ENCODE peak calls at places on chromosome 20, in five cellular contexts. T, R, V, A and W are unnamed samples.

GRCh38 chr20:49586967-49587587 is 19.1 kb upstream of the PTGIS start:
- DNase-seq in T (no peak), R (no peak), V (no peak), A (no peak), W (no peak)

GRCh38 chr20:11296951-11297350 is 620.7 kb upstream of the BTBD3 start:
- DNase-seq in T (no peak), R (no peak), V (no peak), A (no peak), W (no peak)

GRCh38 chr20:25248501-25249172 is 752 bp downstream of the PYGB start:
- DNase-seq in T (no peak), R (peak; percentile 60), V (no peak), A (peak; percentile 74), W (peak; percentile 6)

GRCh38 chr20:20399705-20400104 is 31.8 kb downstream of the INSM1 start:
- DNase-seq in T (no peak), R (no peak), V (no peak), A (no peak), W (no peak)

GRCh38 chr20:46840054-46840729 is 54.5 kb upstream of the EYA2 start:
- DNase-seq in T (no peak), R (no peak), V (no peak), A (no peak), W (no peak)

GRCh38 chr20:15930324-15931305 is 642.6 kb downstream of the KIF16B start:
- DNase-seq in T (no peak), R (peak; percentile 25), V (no peak), A (no peak), W (no peak)

GRCh38 chr20:12978613-12979495 is 29.9 kb upstream of the SPTLC3 start:
- DNase-seq in T (no peak), R (no peak), V (no peak), A (no peak), W (no peak)

GRCh38 chr20:41533537-41534136 is 84.5 kb downstream of the CHD6 start:
- DNase-seq in T (no peak), R (no peak), V (no peak), A (no peak), W (no peak)

GRCh38 chr20:45545754-45546453 is 1.3 kb downstream of the EPPIN start:
- DNase-seq in T (peak; percentile 21), R (peak; percentile 23), V (no peak), A (no peak), W (no peak)

GRCh38 chr20:7505835-7506221 is 434.4 kb downstream of the HAO1 start:
- DNase-seq in T (no peak), R (peak; percentile 7), V (no peak), A (no peak), W (no peak)

GRCh38 chr20:24146231-24146634 is 157.7 kb upstream of the GGTLC1 start:
- DNase-seq in T (no peak), R (no peak), V (no peak), A (no peak), W (no peak)

GRCh38 chr20:1005452-1006027 is 3.4 kb upstream of the RSPO4 start:
- DNase-seq in T (peak; percentile 63), R (no peak), V (no peak), A (no peak), W (no peak)

GRCh38 chr20:44969320-44969879 is 3.1 kb downstream of the STK4 start:
- DNase-seq in T (no peak), R (no peak), V (no peak), A (no peak), W (peak; percentile 42)

GRCh38 chr20:1623501-1624250 is 3.9 kb upstream of the SIRPB1 start:
- DNase-seq in T (no peak), R (no peak), V (peak; percentile 79), A (no peak), W (no peak)

GRCh38 chr20:23150304-23151007 is 64.3 kb upstream of the CD93 start:
- DNase-seq in T (no peak), R (no peak), V (no peak), A (no peak), W (no peak)

GRCh38 chr20:55678126-55678525 is 327.2 kb downstream of the CBLN4 start:
- DNase-seq in T (no peak), R (no peak), V (no peak), A (no peak), W (no peak)

GRCh38 chr20:31566658-31567379 is 38.3 kb upstream of the ID1 start:
- DNase-seq in T (peak; percentile 75), R (no peak), V (no peak), A (no peak), W (no peak)

GRCh38 chr20:61073376-61073775 is 178.7 kb upstream of the CDH4 start:
- DNase-seq in T (no peak), R (no peak), V (no peak), A (no peak), W (no peak)

GRCh38 chr20:25016471-25016870 is 23.9 kb upstream of the APMAP start:
- DNase-seq in T (no peak), R (no peak), V (peak; percentile 70), A (peak; percentile 13), W (no peak)

GRCh38 chr20:56328861-56329260 is 29.9 kb upstream of the FAM210B start:
- DNase-seq in T (no peak), R (peak; percentile 2), V (no peak), A (no peak), W (no peak)

GRCh38 chr20:25508083-25508770 is 77.1 kb downstream of the NINL start:
- DNase-seq in T (no peak), R (peak; percentile 63), V (no peak), A (peak; percentile 80), W (no peak)

GRCh38 chr20:47792021-47792618 is 6.8 kb upstream of the SULF2 start:
- DNase-seq in T (no peak), R (peak; percentile 98), V (no peak), A (peak; percentile 88), W (no peak)

GRCh38 chr20:48394415-48395081 is 433.3 kb downstream of the PREX1 start:
- DNase-seq in T (no peak), R (no peak), V (no peak), A (no peak), W (no peak)

GRCh38 chr20:34179636-34180360 is 61.4 kb upstream of the ASIP start:
- DNase-seq in T (no peak), R (no peak), V (no peak), A (no peak), W (no peak)

GRCh38 chr20:64269604-64270411 is 14.3 kb downstream of the PCMTD2 start:
- DNase-seq in T (no peak), R (no peak), V (no peak), A (no peak), W (no peak)

GRCh38 chr20:47466193-47466592 is 35.5 kb upstream of the NCOA3 start:
- DNase-seq in T (no peak), R (no peak), V (no peak), A (no peak), W (no peak)

GRCh38 chr20:63224272-63225081 is 8.5 kb upstream of the YTHDF1 start:
- DNase-seq in T (no peak), R (peak; percentile 61), V (no peak), A (peak; percentile 52), W (no peak)

DNA sequence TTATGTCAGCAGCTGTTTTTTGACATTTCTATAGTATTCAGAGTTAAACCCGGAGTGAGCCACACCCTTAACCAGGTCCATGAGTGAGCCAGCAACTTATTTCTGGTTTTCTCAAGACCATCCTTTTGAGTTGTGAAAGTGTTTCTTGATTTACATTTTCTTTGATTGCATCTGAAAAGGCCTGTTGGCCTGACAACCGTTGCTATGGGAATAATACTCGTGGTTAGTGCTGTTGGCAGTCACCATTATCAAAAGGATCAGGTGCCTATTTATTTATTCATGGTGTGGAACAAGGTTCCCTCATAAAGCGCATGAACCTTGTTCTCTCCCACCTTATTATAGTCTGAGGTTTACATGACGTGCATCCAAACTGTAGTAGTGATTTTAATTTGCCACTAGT is 91.2 kb downstream of the DTD1 start:
- DNase-seq in T (no peak), R (peak; percentile 24), V (no peak), A (no peak), W (peak; percentile 2)
- H3K27ac ChIP-seq in T (no peak overlapping the region), R (no peak overlapping the region), V (no peak overlapping the region), A (no peak overlapping the region), W (no peak overlapping the region)

GRCh38 chr20:33074675-33075074 is 4.8 kb upstream of the BPIFB4 start:
- DNase-seq in T (no peak), R (no peak), V (peak; percentile 1), A (no peak), W (no peak)
- H3K36me3 ChIP-seq in T (no peaks in the 10 kb centered on the region), R (no peaks in the 10 kb centered on the region), V (no peaks in the 10 kb centered on the region), A (no peaks in the 10 kb centered on the region), W (no peaks in the 10 kb centered on the region)

DNA sequence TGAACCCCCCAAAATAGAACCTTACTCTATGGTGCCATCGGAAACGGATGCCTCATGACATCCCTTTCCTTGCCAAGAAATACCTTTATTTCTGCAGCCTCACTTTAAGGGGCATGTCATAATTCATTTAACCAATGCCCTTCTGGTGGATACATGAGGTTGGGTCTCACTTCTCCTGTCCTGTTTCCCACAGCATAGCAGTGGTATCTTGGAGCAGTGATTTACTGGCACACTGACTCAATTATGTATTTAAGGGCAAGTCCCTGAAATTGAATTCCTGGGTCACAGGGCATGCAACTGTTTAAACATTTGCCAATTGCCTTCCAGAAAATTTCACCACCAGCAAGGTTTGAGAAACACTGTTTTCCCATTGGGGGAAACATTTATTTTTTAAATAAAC is 639 bp upstream of the LBP start:
- DNase-seq in T (no peak), R (no peak), V (no peak), A (no peak), W (no peak)
- H3K4me3 ChIP-seq in T (no peak overlapping the region), R (no peak overlapping the region), V (no peak overlapping the region), A (no peak overlapping the region), W (no peak overlapping the region)

GRCh38 chr20:50690979-50691584 is at the start of gene RIPOR3:
- DNase-seq in T (no peak), R (peak; percentile 71), V (no peak), A (peak; percentile 48), W (no peak)

GRCh38 chr20:50690562-50690978 is 772 bp downstream of the RIPOR3 start:
- DNase-seq in T (no peak), R (peak; percentile 73), V (no peak), A (no peak), W (no peak)

GRCh38 chr20:50693001-50693400 is 1.7 kb upstream of the RIPOR3 start:
- DNase-seq in T (no peak), R (no peak), V (no peak), A (no peak), W (no peak)

GRCh38 chr20:50692553-50692933 is 1.2 kb upstream of the RIPOR3 start:
- DNase-seq in T (no peak), R (no peak), V (no peak), A (no peak), W (no peak)

DNA sequence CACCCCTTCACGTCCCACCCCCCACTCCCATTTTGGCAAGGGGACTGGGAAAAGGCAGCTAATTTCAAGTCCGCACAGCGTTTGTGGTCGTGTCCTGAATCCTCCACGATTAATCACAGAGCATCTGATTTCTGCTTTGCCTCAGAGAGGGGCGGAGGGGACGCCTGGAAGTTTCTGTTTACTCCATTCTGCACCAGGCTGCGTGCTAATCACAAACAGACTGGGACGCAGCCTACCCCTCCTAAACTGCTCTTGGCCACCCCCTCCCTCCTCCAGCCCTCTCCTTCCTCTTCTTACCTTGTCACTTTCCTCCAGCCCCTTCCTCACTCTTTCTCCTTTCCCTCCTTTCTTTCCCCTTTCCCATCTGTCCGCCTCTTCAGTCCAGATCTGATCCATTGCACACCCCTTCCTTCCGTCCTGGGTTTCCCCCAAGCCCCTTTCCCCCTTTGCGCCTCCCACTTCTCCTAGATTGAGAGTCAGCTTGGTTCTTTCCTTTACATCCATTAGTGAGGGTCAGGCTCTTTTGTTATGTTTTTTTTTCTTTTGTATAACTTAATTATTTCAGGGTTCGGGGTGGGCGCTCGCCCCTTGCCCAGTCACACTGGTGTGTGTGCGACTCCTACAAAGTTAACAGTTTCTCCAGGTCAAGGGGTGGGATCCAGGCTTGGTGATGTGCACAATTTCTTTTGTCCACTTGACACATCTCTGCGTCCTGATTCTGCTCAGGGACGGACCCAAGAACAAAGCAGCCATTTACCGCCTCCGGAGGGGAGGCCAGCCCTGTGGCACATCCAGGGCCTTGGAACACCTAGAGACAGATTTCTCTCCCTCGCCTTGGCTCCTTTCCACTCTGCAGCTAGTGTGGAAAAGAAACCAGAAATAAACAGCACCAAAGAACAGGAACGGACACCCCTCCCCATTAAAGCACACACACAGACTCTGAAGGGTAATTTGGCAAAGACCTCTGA is 527 bp upstream of the RIPOR3 start:
- DNase-seq in T (no peak), R (peak; percentile 86), V (no peak), A (no peak), W (no peak)
- H3K27ac ChIP-seq in T (no peak overlapping the region), R (peak overlapping the region; percentile 14), V (no peak overlapping the region), A (no peak overlapping the region), W (no peak overlapping the region)